ENCODE peak calls at places on chromosomes 2 and 18, in six cellular contexts. Q is hepatocyte, H is psoas muscle, W is upper lobe of right lung, K is HL-60, S is breast epithelium. T is an unnamed sample.

GRCh38 chr2:147198651-147199171 is 646.1 kb upstream of the ACVR2A start:
- DNase-seq in Q (no peak), H (no peak), W (no peak), K (no peak), S (no peak), T (no peak)

GRCh38 chr2:129771606-129772598 is 207.6 kb upstream of the RAB6C start:
- DNase-seq in Q (no peak), H (no peak), W (no peak), K (no peak), S (peak; percentile 12), T (no peak)

GRCh38 chr2:239751719-239752355 is 273.3 kb downstream of the NDUFA10 start:
- DNase-seq in Q (no peak), H (no peak), W (no peak), K (peak; percentile 79), S (no peak), T (no peak)

GRCh38 chr18:50268022-50268747 is 1.9 kb upstream of the CFAP53 start:
- DNase-seq in Q (peak; percentile 83), H (peak; percentile 79), W (peak; percentile 92), K (no peak), S (peak; percentile 80), T (no peak)

GRCh38 chr2:219125225-219125885 is 35.3 kb downstream of the NHEJ1 start:
- DNase-seq in Q (peak; percentile 90), H (peak; percentile 63), W (peak; percentile 86), K (peak; percentile 60), S (no peak), T (peak; percentile 34)

GRCh38 chr2:174023591-174024523 is 58.7 kb upstream of the SP3 start:
- DNase-seq in Q (peak; percentile 78), H (peak; percentile 63), W (peak; percentile 68), K (peak; percentile 89), S (no peak), T (peak; percentile 80)

GRCh38 chr2:158998486-158999248 is 30.2 kb downstream of the TANC1 start:
- DNase-seq in Q (no peak), H (no peak), W (no peak), K (no peak), S (no peak), T (no peak)

GRCh38 chr2:197184959-197185586 is 125.5 kb downstream of the ANKRD44 start:
- DNase-seq in Q (peak; percentile 20), H (peak; percentile 83), W (peak; percentile 73), K (no peak), S (peak; percentile 92), T (no peak)

GRCh38 chr2:23669413-23670244 is 257.3 kb downstream of the ATAD2B start:
- DNase-seq in Q (peak; percentile 44), H (peak; percentile 73), W (peak; percentile 80), K (no peak), S (peak; percentile 86), T (peak; percentile 82)

GRCh38 chr2:62415518-62415917 is 90.5 kb downstream of the TMEM17 start:
- DNase-seq in Q (no peak), H (no peak), W (no peak), K (no peak), S (no peak), T (no peak)

GRCh38 chr18:9905401-9905922 is 8.4 kb upstream of the VAPA start:
- DNase-seq in Q (peak; percentile 27), H (no peak), W (no peak), K (peak; percentile 45), S (no peak), T (no peak)

GRCh38 chr2:200786423-200786822 is 25.3 kb upstream of the BZW1 start:
- DNase-seq in Q (no peak), H (no peak), W (no peak), K (no peak), S (no peak), T (peak; percentile 17)

GRCh38 chr2:238105506-238106338 is 5.6 kb downstream of the ESPNL start:
- DNase-seq in Q (no peak), H (peak; percentile 8), W (peak; percentile 56), K (no peak), S (peak; percentile 46), T (no peak)

GRCh38 chr2:212921061-212921460 is 230.4 kb downstream of the IKZF2 start:
- DNase-seq in Q (no peak), H (no peak), W (no peak), K (no peak), S (no peak), T (no peak)

GRCh38 chr2:46561731-46562450 is 82.5 kb downstream of the TMEM247 start:
- DNase-seq in Q (no peak), H (peak; percentile 67), W (no peak), K (no peak), S (no peak), T (no peak)

GRCh38 chr2:56130463-56131070 is 53.2 kb upstream of the CCDC85A start:
- DNase-seq in Q (peak; percentile 40), H (no peak), W (no peak), K (peak; percentile 5), S (no peak), T (peak; percentile 16)

GRCh38 chr2:170218456-170218855 is 40.5 kb downstream of the MYO3B start:
- DNase-seq in Q (no peak), H (no peak), W (no peak), K (no peak), S (no peak), T (no peak)
- H3K27ac ChIP-seq in Q (peak overlapping the region; percentile 17), H (no peak overlapping the region), W (no peak overlapping the region), K (no peak overlapping the region), S (no peak overlapping the region), T (no peak overlapping the region)

GRCh38 chr2:96534701-96535181 is 1.8 kb upstream of the ARID5A start:
- DNase-seq in Q (no peak), H (no peak), W (peak; percentile 18), K (no peak), S (no peak), T (peak; percentile 76)

GRCh38 chr2:96537734-96538486 is 1.4 kb downstream of the ARID5A start:
- DNase-seq in Q (no peak), H (peak; percentile 31), W (peak; percentile 72), K (peak; percentile 27), S (no peak), T (no peak)

GRCh38 chr2:96537066-96537733 is 648 bp downstream of the ARID5A start:
- DNase-seq in Q (peak; percentile 71), H (peak; percentile 78), W (peak; percentile 92), K (peak; percentile 95), S (no peak), T (no peak)

GRCh38 chr2:96535331-96535730 is 1.2 kb upstream of the ARID5A start:
- DNase-seq in Q (no peak), H (no peak), W (peak; percentile 26), K (no peak), S (no peak), T (no peak)

DNA sequence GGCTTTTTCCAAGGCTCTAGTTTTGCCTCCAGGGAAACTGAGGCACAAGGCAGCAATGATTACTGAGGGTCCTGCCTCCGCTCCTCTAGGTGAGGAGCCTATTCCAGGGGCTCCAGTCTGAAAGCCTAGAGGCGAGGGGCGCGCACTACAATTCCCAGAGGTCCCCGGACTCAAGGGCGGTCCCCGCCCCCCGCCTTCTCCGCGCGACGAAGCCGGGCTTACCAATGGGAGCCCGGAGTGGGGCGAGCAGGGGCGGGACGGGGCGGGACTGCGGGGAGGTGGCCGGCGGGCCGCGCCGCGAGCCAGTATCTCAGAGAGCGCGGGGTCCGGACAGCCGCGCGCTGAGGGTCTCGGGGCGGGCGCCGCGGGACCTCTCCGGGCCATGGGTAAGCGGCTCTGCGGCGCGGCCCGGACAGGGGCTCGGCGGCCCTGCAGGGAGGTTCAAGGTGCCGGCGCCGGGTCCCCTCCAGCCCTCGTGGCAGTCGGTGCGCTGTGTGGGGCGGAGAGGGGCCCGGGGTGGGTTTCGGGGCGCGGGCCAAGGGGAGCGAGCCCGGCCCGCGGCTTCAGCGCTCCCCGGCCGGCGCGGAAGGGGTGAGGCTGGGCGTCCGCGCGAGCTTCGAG is at the start of gene ARID5A:
- DNase-seq in Q (peak; percentile 96), H (peak; percentile 95), W (peak; percentile 98), K (peak; percentile 92), S (peak; percentile 92), T (peak; percentile 92)
- TF ChIP-seq CTCF in Q (no peak), H (peak; percentile 34), W (peak; percentile 51), K (no peak), S (peak; percentile 78), T (no peak)

GRCh38 chr2:117406443-117406842 is 408.0 kb upstream of the DDX18 start:
- DNase-seq in Q (no peak), H (no peak), W (no peak), K (no peak), S (no peak), T (no peak)

GRCh38 chr2:117409443-117409842 is 405.0 kb upstream of the DDX18 start:
- DNase-seq in Q (no peak), H (no peak), W (no peak), K (no peak), S (no peak), T (no peak)

GRCh38 chr2:117407746-117408145 is 406.7 kb upstream of the DDX18 start:
- DNase-seq in Q (no peak), H (no peak), W (no peak), K (no peak), S (no peak), T (no peak)

DNA sequence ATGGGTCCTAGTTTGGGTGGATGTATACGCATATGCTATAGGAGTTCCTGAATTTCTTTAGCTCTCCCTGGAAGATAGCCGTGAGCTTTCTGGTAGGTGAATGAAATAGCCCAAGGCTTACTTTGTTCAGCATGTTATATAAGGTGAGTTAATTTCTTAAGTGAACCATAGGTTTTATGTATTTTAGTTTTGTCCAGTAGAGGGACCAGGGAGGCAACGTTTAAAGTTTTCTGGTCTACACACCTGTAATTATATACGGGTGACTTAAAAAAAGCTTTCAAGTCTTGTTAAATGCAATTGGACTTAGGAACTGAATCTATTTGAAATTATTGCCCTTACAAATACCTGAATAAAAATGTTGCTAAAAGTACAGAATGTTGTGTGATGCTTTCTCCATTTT is 402.5 kb upstream of the DDX18 start:
- DNase-seq in Q (no peak), H (no peak), W (no peak), K (no peak), S (no peak), T (no peak)
- H3K27ac ChIP-seq in Q (no peak overlapping the region), H (no peak overlapping the region), W (no peak overlapping the region), K (no peak overlapping the region), S (no peak overlapping the region), T (no peak overlapping the region)

GRCh38 chr18:35029770-35030169 is 11.4 kb upstream of the MAPRE2 start:
- DNase-seq in Q (no peak), H (no peak), W (no peak), K (no peak), S (no peak), T (no peak)
- TF ChIP-seq CTCF in Q (no peak), H (peak; percentile 17), W (peak; percentile 17), K (no peak), S (no peak), T (no peak)

GRCh38 chr2:228540976-228541375 is 359.5 kb upstream of the SPHKAP start:
- DNase-seq in Q (no peak), H (no peak), W (no peak), K (no peak), S (no peak), T (no peak)

GRCh38 chr2:228545041-228545440 is 363.6 kb upstream of the SPHKAP start:
- DNase-seq in Q (no peak), H (no peak), W (no peak), K (no peak), S (no peak), T (peak; percentile 56)

GRCh38 chr2:228541794-228542193 is 360.3 kb upstream of the SPHKAP start:
- DNase-seq in Q (no peak), H (no peak), W (no peak), K (no peak), S (no peak), T (peak; percentile 35)

GRCh38 chr2:228543117-228543516 is 361.6 kb upstream of the SPHKAP start:
- DNase-seq in Q (no peak), H (no peak), W (no peak), K (no peak), S (no peak), T (no peak)

GRCh38 chr2:228542277-228542676 is 360.8 kb upstream of the SPHKAP start:
- DNase-seq in Q (no peak), H (no peak), W (no peak), K (no peak), S (no peak), T (no peak)
- H3K27ac ChIP-seq in Q (no peak overlapping the region), H (no peak overlapping the region), W (no peak overlapping the region), K (no peak overlapping the region), S (no peak overlapping the region), T (no peak overlapping the region)

T was measured in RWPE1.